ENCODE peak calls at places on chromosomes 5 and 9, in six cellular contexts. G is psoas muscle; L is naive thymus-derived CD4-positive, alpha-beta T cell; S is sigmoid colon; U is CD4-positive, alpha-beta T cell; P is gastrocnemius medialis. O is an unnamed sample. For H3K27me3, the result is how much of the 10 kb centered on the place peaks cover.

GRCh38 chr5:64566531-64566930 is 60.7 kb downstream of the RGS7BP start:
- DNase-seq in P (no peak), L (no peak), G (no peak), S (no peak), U (no peak), O (no peak)

GRCh38 chr9:133535285-133535877 is 877 bp downstream of the ADAMTSL2 start:
- DNase-seq in P (no peak), G (no peak), L (no peak), S (no peak), U (no peak), O (no peak)

GRCh38 chr5:39541920-39542319 is 117.1 kb upstream of the DAB2 start:
- DNase-seq in S (no peak), P (no peak), L (no peak), U (no peak), G (no peak), O (no peak)

GRCh38 chr5:171801-172331 is 19.4 kb upstream of the LRRC14B start:
- DNase-seq in P (no peak), U (no peak), L (no peak), S (peak), G (peak), O (no peak)

GRCh38 chr5:10295619-10296326 is 11.9 kb downstream of the CMBL start:
- DNase-seq in G (no peak), L (no peak), U (no peak), S (no peak), P (no peak), O (no peak)

GRCh38 chr5:179023528-179024189 is at the start of gene ZNF879:
- DNase-seq in S (peak), G (peak), U (peak), P (peak), L (peak), O (peak)

GRCh38 chr9:135355466-135356420 is 123.8 kb upstream of the PPP1R26 start:
- DNase-seq in G (no peak), S (no peak), L (no peak), P (no peak), U (no peak), O (no peak)

GRCh38 chr5:174520420-174521396 is 203.7 kb upstream of the MSX2 start:
- DNase-seq in G (no peak), L (no peak), P (no peak), S (no peak), U (no peak), O (no peak)

GRCh38 chr5:178488696-178489095 is 101.5 kb downstream of the COL23A1 start:
- DNase-seq in P (no peak), G (no peak), U (no peak), L (no peak), S (no peak), O (no peak)

GRCh38 chr9:96253059-96253696 is 48.8 kb downstream of the HSD17B3 start:
- DNase-seq in G (no peak), L (no peak), P (no peak), U (no peak), S (no peak), O (no peak)
- H3K27me3 ChIP-seq in G (under half), L (under half), P (under half), U (under half), S (under half), O (under half)

DNA sequence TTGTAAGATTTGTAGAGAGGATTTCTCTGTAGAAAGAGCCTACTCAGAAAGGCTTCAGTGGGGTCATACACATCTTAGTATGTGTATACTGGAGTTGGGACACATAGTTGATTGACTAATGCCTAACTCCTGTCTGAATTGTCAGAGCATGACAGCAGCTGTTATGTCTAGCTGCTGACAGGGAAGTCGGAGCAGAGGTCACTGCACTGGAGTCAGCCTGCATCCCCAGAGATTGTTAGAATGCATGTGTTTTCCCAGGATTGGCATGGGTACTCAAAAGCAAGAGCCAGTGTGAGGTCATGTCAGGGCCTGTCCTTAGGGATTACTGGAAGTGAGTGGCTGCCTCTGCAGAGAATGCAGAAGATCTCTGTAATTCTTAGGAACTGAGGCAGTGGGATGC is 82.7 kb downstream of the ITGA1 start:
- DNase-seq in P (no peak), G (peak), U (no peak), S (no peak), L (no peak), O (peak)
- H3K27me3 ChIP-seq in P (under half), G (under half), U (under half), S (under half), L (under half), O (under half)

GRCh38 chr9:118189615-118190014 is 485.4 kb downstream of the TLR4 start:
- DNase-seq in L (no peak), P (no peak), G (no peak), U (no peak), S (no peak), O (no peak)
- H3K27me3 ChIP-seq in L (under half), P (under half), G (under half), U (under half), S (under half), O (under half)

GRCh38 chr5:181052928-181053759 is 13.1 kb downstream of the BTNL9 start:
- DNase-seq in L (no peak), P (no peak), U (no peak), G (no peak), S (no peak), O (no peak)
- H3K27me3 ChIP-seq in L (under half), P (half or more), U (half or more), G (under half), S (half or more), O (half or more)

O was measured in heart right ventricle.